ENCODE peak calls at places on chromosomes 4 and X, in five cellular contexts. V is naive thymus-derived CD8-positive, alpha-beta T cell; Y is M059J; F is cerebellum; I is activated CD4-positive, alpha-beta T cell treated with anti-CD3 and anti-CD28 coated beads, Interleukin-2, amount 50 U/mL, for 1 hour. E is an unnamed sample.

GRCh38 chrX:120281761-120282160 is 29.5 kb downstream of the TMEM255A start:
- DNase-seq in V (no peak), Y (no peak), F (no peak), I (no peak), E (no peak)

GRCh38 chrX:6169407-6169806 is 59.3 kb downstream of the NLGN4X start:
- DNase-seq in V (no peak), Y (no peak), F (no peak), I (no peak), E (no peak)

GRCh38 chrX:48579259-48579658 is 5.0 kb downstream of the RBM3 start:
- DNase-seq in V (no peak), Y (peak), F (no peak), I (no peak), E (no peak)

GRCh38 chrX:23008431-23009099 is 8.8 kb downstream of the DDX53 start:
- DNase-seq in V (no peak), Y (peak), F (peak), I (no peak), E (no peak)

GRCh38 chrX:148659481-148659880 is 159.1 kb downstream of the AFF2 start:
- DNase-seq in V (no peak), Y (peak), F (no peak), I (no peak), E (no peak)

GRCh38 chr4:72843466-72843865 is 226.1 kb downstream of the COX18 start:
- DNase-seq in V (no peak), Y (no peak), F (no peak), I (no peak), E (no peak)

GRCh38 chrX:25206761-25207160 is 191.0 kb upstream of the ARX start:
- DNase-seq in V (no peak), Y (peak), F (no peak), I (no peak), E (no peak)

GRCh38 chr4:186204103-186204559 is 12.8 kb downstream of the CYP4V2 start:
- DNase-seq in V (peak), Y (no peak), F (peak), I (no peak), E (no peak)

GRCh38 chr4:128571747-128572146 is 237.8 kb upstream of the JADE1 start:
- DNase-seq in V (no peak), Y (peak), F (no peak), I (no peak), E (no peak)

GRCh38 chr4:71201817-71202576 is 136.8 kb upstream of the SLC4A4 start:
- DNase-seq in V (no peak), Y (peak), F (no peak), I (no peak), E (no peak)

GRCh38 chr4:2363056-2363719 is 55.3 kb downstream of the ZFYVE28 start:
- DNase-seq in V (no peak), Y (no peak), F (peak), I (no peak), E (no peak)

GRCh38 chrX:7378406-7378805 is 230.5 kb upstream of the PUDP start:
- DNase-seq in V (no peak), Y (no peak), F (no peak), I (no peak), E (no peak)

GRCh38 chrX:19924285-19924684 is 36.9 kb upstream of the SH3KBP1 start:
- DNase-seq in V (no peak), Y (peak), F (no peak), I (no peak), E (no peak)

GRCh38 chr4:130486841-130487240 is 1390.9 kb downstream of the C4orf33 start:
- DNase-seq in V (no peak), Y (no peak), F (no peak), I (no peak), E (no peak)

GRCh38 chr4:124872659-124873058 is 160.1 kb upstream of the ANKRD50 start:
- DNase-seq in V (no peak), Y (no peak), F (no peak), I (no peak), E (no peak)

GRCh38 chr4:110278127-110278526 is 79.7 kb upstream of the ELOVL6 start:
- DNase-seq in V (no peak), Y (no peak), F (no peak), I (no peak), E (no peak)

GRCh38 chrX:25534096-25534495 is 518.3 kb upstream of the ARX start:
- DNase-seq in V (no peak), Y (no peak), F (no peak), I (no peak), E (no peak)

GRCh38 chrX:44093431-44093830 is 120.2 kb upstream of the NDP start:
- DNase-seq in V (no peak), Y (no peak), F (peak), I (no peak), E (no peak)

GRCh38 chr4:125020089-125021034 is 294.4 kb upstream of the FAT4 start:
- DNase-seq in V (no peak), Y (no peak), F (no peak), I (no peak), E (no peak)

GRCh38 chrX:3129256-3129655 is 88.0 kb downstream of the ARSF start:
- DNase-seq in V (no peak), Y (peak), F (no peak), I (no peak), E (no peak)

GRCh38 chr4:106021737-106022410 is 126.6 kb downstream of the NPNT start:
- DNase-seq in V (no peak), Y (peak), F (no peak), I (no peak), E (no peak)

GRCh38 chrX:10591363-10592036 is 28.9 kb downstream of the MID1 start:
- DNase-seq in V (no peak), Y (no peak), F (no peak), I (no peak), E (no peak)

GRCh38 chrX:24241822-24242648 is 71.8 kb downstream of the SUPT20HL2 start:
- DNase-seq in V (peak), Y (peak), F (peak), I (no peak), E (no peak)

GRCh38 chr4:102557636-102558035 is 56.5 kb downstream of the NFKB1 start:
- DNase-seq in V (no peak), Y (no peak), F (no peak), I (no peak), E (no peak)

GRCh38 chrX:136679581-136679980 is 31.6 kb downstream of the CD40LG start:
- DNase-seq in V (no peak), Y (no peak), F (no peak), I (no peak), E (no peak)

GRCh38 chr4:5678977-5679376 is 29.4 kb downstream of the EVC2 start:
- DNase-seq in V (no peak), Y (peak), F (no peak), I (no peak), E (no peak)

GRCh38 chrX:125505207-125505606 is 185.5 kb downstream of the TEX13C start:
- DNase-seq in V (no peak), Y (no peak), F (no peak), I (no peak), E (no peak)

GRCh38 chrX:4150259-4150658 is 436.8 kb upstream of the PRKX start:
- DNase-seq in V (no peak), Y (no peak), F (no peak), I (no peak), E (no peak)

GRCh38 chr4:45668086-45668485 is 455.8 kb downstream of the GABRG1 start:
- DNase-seq in V (no peak), Y (no peak), F (no peak), I (no peak), E (no peak)

GRCh38 chrX:10483191-10483808 is 137.1 kb downstream of the MID1 start:
- DNase-seq in V (no peak), Y (no peak), F (no peak), I (no peak), E (no peak)

E was measured in activated T-helper 1 cell treated with anti-CD3 and anti-CD28 coated beads, Interleukin-12 subunit alpha, Interleukin-12 subunit beta, Interleukin-2, Interleukin-4 antibody, amounts not matched to agents 30 ng/mL and 10 ng/mL and 1 ng/mL, durations not matched to agents 14 hours and 24 hours and 36 hours.